ENCODE peak calls at places on chromosomes 4 and X, in ten cellular contexts. X, F, S, A, T, Z, V, W, Q and M are unnamed samples.

GRCh38 chr4:55363618-55364420 is 17.8 kb downstream of the SRD5A3 start:
- DNase-seq in X (no peak), F (no peak), S (no peak), A (no peak), T (no peak), Z (no peak), V (no peak), W (no peak), Q (no peak), M (no peak)

GRCh38 chrX:153913211-153913610 is 8.7 kb downstream of the AVPR2 start:
- DNase-seq in X (no peak), F (no peak), S (no peak), A (no peak), T (no peak), Z (no peak), V (no peak), W (no peak), Q (no peak), M (no peak)

GRCh38 chrX:153829799-153830631 is at the start of gene PDZD4:
- DNase-seq in X (no peak), F (no peak), S (no peak), A (no peak), T (no peak), Z (no peak), V (peak; percentile 53), W (no peak), Q (no peak), M (no peak)

GRCh38 chr4:61202100-61202637 is 2.0 kb downstream of the ADGRL3 start:
- DNase-seq in X (peak; percentile 9), F (no peak), S (no peak), A (no peak), T (no peak), Z (no peak), V (peak; percentile 61), W (no peak), Q (no peak), M (no peak)

GRCh38 chr4:149790172-149790907 is 25.3 kb downstream of the IQCM start:
- DNase-seq in X (no peak), F (no peak), S (no peak), A (peak; percentile 14), T (no peak), Z (no peak), V (no peak), W (no peak), Q (no peak), M (no peak)

GRCh38 chrX:19889582-19890342 is 2.4 kb upstream of the SH3KBP1 start:
- DNase-seq in X (peak; percentile 36), F (peak; percentile 69), S (no peak), A (peak; percentile 75), T (no peak), Z (peak; percentile 40), V (no peak), W (peak; percentile 28), Q (peak; percentile 37), M (peak; percentile 46)

GRCh38 chrX:19280636-19281035 is 63.1 kb upstream of the PDHA1 start:
- DNase-seq in X (no peak), F (no peak), S (no peak), A (no peak), T (no peak), Z (no peak), V (no peak), W (no peak), Q (no peak), M (no peak)

GRCh38 chrX:1224954-1225353 is 12.5 kb upstream of the CRLF2 start:
- DNase-seq in X (no peak), F (no peak), S (no peak), A (no peak), T (no peak), Z (no peak), V (peak; percentile 45), W (no peak), Q (no peak), M (peak; percentile 61)

GRCh38 chr4:47838445-47838844 is 578 bp upstream of the CORIN start:
- DNase-seq in X (no peak), F (peak; percentile 44), S (no peak), A (no peak), T (no peak), Z (no peak), V (peak; percentile 61), W (no peak), Q (no peak), M (no peak)

GRCh38 chrX:140229187-140229586 is 263.9 kb upstream of the CXorf66 start:
- DNase-seq in X (no peak), F (no peak), S (no peak), A (no peak), T (no peak), Z (no peak), V (peak; percentile 55), W (no peak), Q (no peak), M (no peak)

GRCh38 chr4:181933471-181933870 is 309.7 kb upstream of the TENM3 start:
- DNase-seq in X (no peak), F (no peak), S (no peak), A (no peak), T (no peak), Z (no peak), V (no peak), W (no peak), Q (no peak), M (no peak)

GRCh38 chr4:82705881-82706280 is 92.7 kb downstream of the SCD5 start:
- DNase-seq in X (no peak), F (no peak), S (no peak), A (no peak), T (no peak), Z (no peak), V (no peak), W (no peak), Q (no peak), M (no peak)
- H3K27ac ChIP-seq in X (no peak overlapping the region), F (no peak overlapping the region), S (no peak overlapping the region), A (no peak overlapping the region), T (no peak overlapping the region), Z (no peak overlapping the region), V (no peak overlapping the region), W (no peak overlapping the region), Q (no peak overlapping the region), M (no peak overlapping the region)

DNA sequence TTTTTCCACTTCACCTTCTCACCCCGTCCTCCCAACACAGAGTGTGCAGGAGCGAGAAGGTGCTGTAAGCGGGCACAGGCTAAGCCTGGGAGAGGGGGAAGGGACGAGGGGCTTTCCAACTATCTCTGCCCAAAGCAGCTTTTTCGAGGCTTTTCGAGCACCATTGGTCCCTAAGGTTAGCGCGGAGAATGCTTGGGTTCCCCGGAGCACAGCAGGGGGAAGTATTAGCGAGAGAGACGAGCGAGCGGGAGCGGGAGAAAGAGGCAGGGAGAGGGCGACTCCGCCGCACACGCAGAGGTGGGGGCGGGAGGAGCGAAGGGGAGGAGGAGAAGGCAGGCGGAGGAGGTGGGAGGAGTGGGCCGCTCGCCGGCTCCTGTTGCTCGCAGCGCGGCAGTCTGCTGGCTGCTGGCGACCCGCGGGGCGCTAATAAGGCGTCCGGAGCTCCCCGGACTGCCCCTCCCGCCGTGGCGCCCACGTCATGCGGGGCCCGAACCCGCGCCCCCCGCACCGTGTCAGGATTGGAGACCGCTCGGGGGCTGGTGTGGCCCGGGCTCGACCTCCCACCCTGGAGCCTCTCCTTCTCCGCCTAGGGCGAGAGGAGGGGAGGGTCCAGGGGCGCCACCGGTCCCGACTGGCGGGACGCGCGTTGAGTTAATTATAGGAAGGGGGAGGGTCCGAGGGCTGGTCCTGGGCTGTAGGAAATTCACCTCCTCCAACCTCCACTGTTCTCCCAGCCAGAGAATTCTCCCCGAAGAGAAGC is at the start of gene ADAMTS3:
- DNase-seq in X (peak; percentile 46), F (no peak), S (peak; percentile 82), A (peak; percentile 86), T (peak; percentile 70), Z (peak; percentile 75), V (peak; percentile 92), W (peak; percentile 56), Q (no peak), M (peak; percentile 60)
- H3K27ac ChIP-seq in X (peak within 1 kb of the TSS; percentile 41), F (no peak within 1 kb of the TSS), S (peak within 1 kb of the TSS; percentile 67), A (peak within 1 kb of the TSS; percentile 93), T (no peak within 1 kb of the TSS), Z (peak within 1 kb of the TSS; percentile 97), V (peak within 1 kb of the TSS; percentile 8), W (no peak within 1 kb of the TSS), Q (no peak within 1 kb of the TSS), M (peak within 1 kb of the TSS; percentile 65)

GRCh38 chrX:101051549-101052302 is at the start of gene TRMT2B:
- DNase-seq in X (peak; percentile 75), F (peak; percentile 90), S (peak; percentile 91), A (peak; percentile 70), T (peak; percentile 87), Z (peak; percentile 81), V (peak; percentile 82), W (peak; percentile 86), Q (peak; percentile 52), M (peak; percentile 77)

DNA sequence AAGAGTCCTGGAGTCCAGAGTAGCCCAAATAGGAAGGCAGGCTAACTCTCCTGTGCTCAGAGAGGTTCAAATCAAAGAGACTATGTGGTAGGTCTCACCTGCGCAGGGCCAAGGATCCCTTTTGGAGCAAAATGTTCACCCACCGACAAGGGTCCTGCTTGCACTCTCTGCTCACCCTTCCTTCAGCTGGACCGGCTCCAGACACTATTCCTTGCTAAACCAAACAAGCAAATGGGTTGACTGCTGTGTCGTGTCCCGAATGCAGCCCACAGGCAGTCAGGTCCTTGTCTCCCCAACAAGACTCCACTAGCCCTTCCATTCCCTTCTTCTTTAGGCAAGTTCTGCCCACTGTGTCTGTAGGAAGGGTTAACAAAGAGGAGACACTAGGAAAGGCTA is 760 bp downstream of the TRMT2B start:
- DNase-seq in X (peak; percentile 0), F (peak; percentile 41), S (no peak), A (no peak), T (no peak), Z (peak; percentile 20), V (no peak), W (no peak), Q (no peak), M (no peak)
- H3K27ac ChIP-seq in X (peak overlapping the region; percentile 87), F (peak overlapping the region; percentile 30), S (peak overlapping the region; percentile 92), A (peak overlapping the region; percentile 80), T (peak overlapping the region; percentile 92), Z (peak overlapping the region; percentile 88), V (peak overlapping the region; percentile 89), W (peak overlapping the region; percentile 38), Q (peak overlapping the region; percentile 86), M (peak overlapping the region; percentile 78)

GRCh38 chrX:10619311-10620015 is 922 bp downstream of the MID1 start:
- DNase-seq in X (no peak), F (no peak), S (no peak), A (peak; percentile 53), T (no peak), Z (no peak), V (no peak), W (peak; percentile 16), Q (no peak), M (peak; percentile 58)
- H3K27ac ChIP-seq in X (peak overlapping the region; percentile 94), F (no peak overlapping the region), S (peak overlapping the region; percentile 66), A (peak overlapping the region; percentile 89), T (no peak overlapping the region), Z (peak overlapping the region; percentile 85), V (peak overlapping the region; percentile 89), W (no peak overlapping the region), Q (peak overlapping the region; percentile 85), M (peak overlapping the region; percentile 77)

DNA sequence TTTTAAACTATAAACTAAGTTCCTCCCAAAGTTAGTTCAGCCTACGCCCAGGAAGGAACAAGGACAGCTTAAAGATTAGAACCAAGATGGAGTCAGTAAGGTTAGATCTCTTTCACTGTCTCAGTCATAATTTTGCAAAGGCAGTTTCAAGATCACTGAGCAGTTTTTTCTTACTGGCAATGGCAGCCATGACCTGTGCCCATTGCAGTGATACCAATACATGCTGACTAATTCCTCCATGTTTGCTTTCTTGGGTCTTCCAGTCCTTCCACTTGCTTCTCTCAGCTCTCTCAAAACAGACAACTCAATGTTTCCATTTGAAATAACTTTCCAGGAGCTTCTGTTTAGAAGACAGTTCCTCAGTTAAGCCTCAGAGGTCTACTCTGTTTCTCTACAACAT is 79.5 kb downstream of the PCDH18 start:
- DNase-seq in X (no peak), F (no peak), S (no peak), A (no peak), T (no peak), Z (no peak), V (no peak), W (no peak), Q (no peak), M (no peak)
- H3K27ac ChIP-seq in X (no peak overlapping the region), F (no peak overlapping the region), S (no peak overlapping the region), A (no peak overlapping the region), T (no peak overlapping the region), Z (no peak overlapping the region), V (peak overlapping the region; percentile 51), W (no peak overlapping the region), Q (no peak overlapping the region), M (no peak overlapping the region)